ENCODE peak calls at places on chromosomes 4 and X, in four cellular contexts. D, Q, M and U are unnamed samples.
A peak's percentile ranks its signal among the peaks of the same experiment; 100 is the strongest.

GRCh38 chrX:56797966-56798711 is 69.1 kb downstream of the NBDY start:
- DNase-seq in M (peak; percentile 52), D (peak; percentile 52), Q (peak; percentile 31), U (no peak)

GRCh38 chrX:133337250-133337649 is 78.0 kb downstream of the GPC4 start:
- DNase-seq in M (no peak), D (peak; percentile 14), Q (no peak), U (no peak)

GRCh38 chr4:16914208-16914607 is 15.8 kb upstream of the LDB2 start:
- DNase-seq in D (peak; percentile 71), Q (no peak), M (no peak), U (no peak)

GRCh38 chr4:120731561-120731960 is 191.0 kb downstream of the PRDM5 start:
- DNase-seq in M (no peak), Q (no peak), D (peak; percentile 16), U (no peak)

GRCh38 chr4:3746701-3747581 is 19.2 kb upstream of the ADRA2C start:
- DNase-seq in M (no peak), D (no peak), Q (no peak), U (no peak)

GRCh38 chrX:153214934-153215333 is 35.9 kb downstream of the MAGEA1 start:
- DNase-seq in D (no peak), Q (no peak), M (no peak), U (no peak)

GRCh38 chr4:2249526-2249991 is 7.6 kb upstream of the HAUS3 start:
- DNase-seq in M (no peak), Q (peak; percentile 55), D (no peak), U (no peak)

GRCh38 chr4:89661490-89661889 is 175.5 kb downstream of the SNCA start:
- DNase-seq in M (no peak), Q (no peak), D (peak; percentile 5), U (peak; percentile 20)

GRCh38 chrX:115392031-115392430 is 102.5 kb downstream of the LUZP4 start:
- DNase-seq in M (no peak), Q (no peak), D (no peak), U (no peak)

GRCh38 chrX:154373340-154374306 is 811 bp downstream of the FLNA start:
- DNase-seq in Q (peak; percentile 81), M (peak; percentile 54), D (peak; percentile 80), U (peak; percentile 32)

GRCh38 chr4:37588150-37588549 is 98.0 kb downstream of the RELL1 start:
- DNase-seq in D (no peak), M (no peak), Q (no peak), U (no peak)

GRCh38 chrX:134604701-134605271 is 53.5 kb downstream of the PLAC1 start:
- DNase-seq in D (peak; percentile 74), Q (peak; percentile 53), M (peak; percentile 61), U (no peak)

GRCh38 chr4:21768349-21769310 is 179.9 kb downstream of the KCNIP4 start:
- DNase-seq in Q (no peak), M (no peak), D (peak; percentile 69), U (peak; percentile 34)

GRCh38 chrX:72127332-72127731 is 4.4 kb downstream of the RTL5 start:
- DNase-seq in D (no peak), Q (no peak), M (no peak), U (no peak)

GRCh38 chr4:7752649-7753048 is 187.0 kb downstream of the AFAP1 start:
- DNase-seq in D (peak; percentile 27), M (no peak), Q (no peak), U (no peak)

GRCh38 chr4:99052902-99053301 is 35.7 kb downstream of the ADH5 start:
- DNase-seq in D (no peak), Q (no peak), M (no peak), U (no peak)

GRCh38 chrX:154729439-154729838 is 21.4 kb downstream of the GAB3 start:
- DNase-seq in M (no peak), D (no peak), Q (no peak), U (no peak)

GRCh38 chr4:57370691-57371090 is 260.5 kb upstream of the IGFBP7 start:
- DNase-seq in M (no peak), Q (no peak), D (no peak), U (no peak)

GRCh38 chr4:71648448-71648847 is 135.4 kb downstream of the GC start:
- DNase-seq in M (no peak), D (no peak), Q (no peak), U (no peak)

GRCh38 chrX:68387786-68388185 is 45.5 kb downstream of the OPHN1 start:
- DNase-seq in M (no peak), Q (no peak), D (peak; percentile 49), U (no peak)

GRCh38 chr4:103719320-103720204 is at the start of gene TACR3:
- DNase-seq in D (no peak), M (no peak), Q (no peak), U (no peak)

DNA sequence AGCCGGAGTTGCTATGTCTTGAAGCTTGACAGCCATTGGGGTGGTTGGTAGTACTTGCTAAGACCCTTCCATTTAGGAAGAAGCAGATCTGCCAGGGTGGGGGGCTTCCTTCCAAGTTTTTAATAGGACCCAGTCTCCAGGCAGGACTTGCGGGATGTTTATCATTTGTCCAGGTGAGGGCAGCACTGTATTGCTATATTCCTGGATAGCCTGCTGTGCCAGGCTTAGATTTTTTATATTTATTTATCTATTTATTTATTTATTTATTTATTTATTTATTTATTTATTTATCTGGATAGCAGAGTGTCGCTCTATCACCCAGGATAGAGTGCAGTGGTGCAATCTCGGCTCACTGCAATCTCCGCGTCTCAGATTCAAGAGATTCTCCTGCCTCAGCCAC is 87.4 kb upstream of the CT45A1 start:
- DNase-seq in Q (no peak), M (no peak), D (peak; percentile 1), U (no peak)
- TF ChIP-seq CTCF in Q (peak; percentile 26), M (no peak), D (no peak), U (no peak)

DNA sequence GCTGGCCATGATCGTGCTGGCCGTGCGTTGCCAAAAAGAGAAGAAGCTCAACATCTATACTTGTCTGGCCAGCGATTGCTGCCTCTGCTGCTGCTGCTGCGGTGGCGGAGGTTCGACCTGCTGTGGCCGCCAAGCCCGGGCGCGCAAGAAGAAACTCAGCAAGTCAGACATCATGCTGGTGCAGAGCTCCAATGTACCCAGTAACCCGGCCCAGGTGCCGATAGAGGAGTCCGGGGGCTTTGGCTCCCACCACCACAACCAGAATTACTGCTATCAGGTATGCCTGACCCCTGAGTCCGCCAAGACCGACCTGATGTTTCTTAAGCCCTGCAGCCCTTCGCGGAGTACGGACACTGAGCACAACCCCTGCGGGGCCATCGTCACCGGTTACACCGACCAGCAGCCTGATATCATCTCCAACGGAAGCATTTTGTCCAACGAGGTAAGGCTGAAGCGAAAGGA is 3.3 kb downstream of the PCDH10 start:
- DNase-seq in M (no peak), D (no peak), Q (no peak), U (no peak)
- H3K4me3 ChIP-seq in M (no peak overlapping the region), D (peak overlapping the region; percentile 68), Q (peak overlapping the region; percentile 14), U (peak overlapping the region; percentile 59)

GRCh38 chr4:24476209-24476781 is 108.1 kb downstream of the DHX15 start:
- DNase-seq in D (peak; percentile 43), Q (no peak), M (no peak), U (no peak)
- TF ChIP-seq CTCF in D (peak; percentile 66), Q (peak; percentile 50), M (no peak), U (peak; percentile 64)

GRCh38 chrX:40952855-40953254 is 132.4 kb upstream of the USP9X start:
- DNase-seq in Q (no peak), D (peak; percentile 43), M (no peak), U (no peak)
- H3K4me3 ChIP-seq in Q (peak overlapping the region; percentile 19), D (peak overlapping the region; percentile 37), M (no peak overlapping the region), U (no peak overlapping the region)

GRCh38 chr4:59374416-59374815 is 1825.7 kb upstream of the ADGRL3 start:
- DNase-seq in Q (no peak), D (no peak), M (no peak), U (no peak)
- TF ChIP-seq CTCF in Q (no peak), D (no peak), M (no peak), U (no peak)

GRCh38 chrX:44876767-44877166 is 3.8 kb downstream of the KDM6A start:
- DNase-seq in Q (no peak), M (no peak), D (no peak), U (no peak)
- H3K4me3 ChIP-seq in Q (no peak overlapping the region), M (no peak overlapping the region), D (no peak overlapping the region), U (no peak overlapping the region)

GRCh38 chrX:101357166-101357795 is 8.7 kb upstream of the TIMM8A start:
- DNase-seq in M (no peak), D (peak; percentile 17), Q (no peak), U (no peak)
- TF ChIP-seq CTCF in M (no peak), D (peak; percentile 55), Q (peak; percentile 20), U (peak; percentile 41)

GRCh38 chrX:151184705-151185104 is 8.3 kb downstream of the GPR50 start:
- DNase-seq in M (no peak), D (no peak), Q (no peak), U (no peak)
- H3K4me3 ChIP-seq in M (no peak overlapping the region), D (no peak overlapping the region), Q (no peak overlapping the region), U (no peak overlapping the region)

GRCh38 chr4:173325007-173325736 is 9.0 kb downstream of the HMGB2 start:
- DNase-seq in D (no peak), Q (no peak), M (no peak), U (no peak)
- TF ChIP-seq CTCF in D (no peak), Q (no peak), M (no peak), U (no peak)

DNA sequence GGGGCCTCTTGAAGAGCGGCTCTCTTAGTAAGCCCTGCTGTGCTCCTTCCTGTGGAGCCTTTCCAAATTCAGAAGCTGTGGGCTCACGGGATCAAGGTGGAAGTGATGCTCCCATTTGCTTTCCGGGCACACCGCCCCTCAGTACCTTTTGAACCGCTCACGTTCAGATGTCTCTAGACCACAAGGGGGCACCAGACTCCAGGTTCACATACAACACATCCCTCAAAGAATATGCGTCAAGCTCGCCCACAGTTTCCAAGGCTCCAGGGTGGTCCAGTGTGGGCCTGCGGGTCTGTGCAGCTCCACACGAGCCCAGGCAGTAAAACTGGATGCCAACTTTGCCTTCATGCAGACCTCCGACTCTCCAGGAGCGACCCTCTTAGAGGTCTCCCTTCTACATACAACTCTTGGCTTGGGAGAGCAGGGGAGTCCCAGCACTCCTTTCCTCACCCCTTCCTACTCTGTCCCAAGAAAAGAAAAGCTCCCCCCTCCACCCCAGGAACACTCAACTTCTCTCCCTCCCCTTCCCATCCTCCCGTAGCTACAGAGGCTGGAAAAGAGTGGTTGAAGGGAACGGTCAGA is 11.0 kb downstream of the SUPT20HL1 start:
- DNase-seq in M (peak; percentile 44), Q (no peak), D (peak; percentile 68), U (peak; percentile 49)
- H3K4me3 ChIP-seq in M (no peak overlapping the region), Q (no peak overlapping the region), D (no peak overlapping the region), U (peak overlapping the region; percentile 2)